ENCODE peak calls at places on chromosomes 2 and 18, in nine cellular contexts. I is lower lobe of right lung, E is GM23338, U is ovary, Z is tibial nerve, V is heart right ventricle, J is uterus, X is adrenal gland, C is GM12878. F is an unnamed sample. For H3K36me3 and H3K4me1, the result is how much of the 10 kb centered on the place peaks cover.

GRCh38 chr2:40511661-40512213 is 59.8 kb upstream of the SLC8A1 start:
- DNase-seq in I (no peak), Z (peak), E (peak), J (peak), C (no peak), U (no peak), X (peak), V (peak), F (no peak)

GRCh38 chr2:157726946-157727345 is 98.3 kb upstream of the ACVR1C start:
- DNase-seq in V (no peak), C (no peak), E (no peak), J (no peak), X (no peak), U (no peak), I (no peak), Z (no peak), F (no peak)

GRCh38 chr2:15734871-15735737 is 143.4 kb downstream of the DDX1 start:
- DNase-seq in V (no peak), Z (no peak), I (no peak), U (no peak), X (peak), C (no peak), E (no peak), J (no peak), F (no peak)

GRCh38 chr2:120859814-120860578 is 124.3 kb downstream of the GLI2 start:
- DNase-seq in U (no peak), Z (no peak), J (no peak), V (no peak), E (no peak), X (no peak), I (peak), C (no peak), F (no peak)

GRCh38 chr2:168190590-168191336 is 56.6 kb downstream of the STK39 start:
- DNase-seq in C (no peak), X (no peak), V (no peak), I (no peak), E (peak), J (no peak), Z (no peak), U (no peak), F (no peak)

GRCh38 chr2:216714412-216714775 is 19.0 kb upstream of the IGFBP5 start:
- DNase-seq in Z (no peak), C (no peak), V (no peak), U (no peak), E (no peak), X (no peak), J (no peak), I (no peak), F (no peak)

GRCh38 chr2:8987413-8987812 is 16.1 kb downstream of the MBOAT2 start:
- DNase-seq in V (no peak), Z (no peak), C (no peak), E (no peak), X (no peak), J (no peak), U (no peak), I (no peak), F (no peak)

GRCh38 chr2:63078852-63079606 is 28.4 kb downstream of the OTX1 start:
- DNase-seq in I (no peak), C (no peak), X (no peak), V (no peak), Z (no peak), E (peak), U (no peak), J (no peak), F (no peak)

GRCh38 chr2:20429528-20429927 is 17.3 kb upstream of the RHOB start:
- DNase-seq in V (no peak), I (peak), C (no peak), U (no peak), E (no peak), X (peak), Z (peak), J (no peak), F (no peak)

GRCh38 chr2:222305510-222306392 is 7.0 kb upstream of the PAX3 start:
- DNase-seq in V (no peak), U (no peak), C (no peak), X (no peak), E (peak), I (no peak), Z (no peak), J (no peak), F (no peak)

GRCh38 chr18:46939337-46939963 is 22.0 kb downstream of the KATNAL2 start:
- DNase-seq in V (no peak), Z (no peak), I (no peak), J (no peak), E (peak), C (no peak), U (no peak), X (no peak), F (no peak)

GRCh38 chr2:3168230-3168891 is 209.3 kb downstream of the EIPR1 start:
- DNase-seq in C (no peak), J (no peak), E (peak), U (no peak), V (no peak), Z (no peak), X (no peak), I (no peak), F (no peak)

GRCh38 chr2:8669157-8669852 is 12.6 kb upstream of the ID2 start:
- DNase-seq in Z (peak), J (no peak), V (no peak), I (no peak), U (no peak), E (no peak), C (no peak), X (peak), F (no peak)

GRCh38 chr2:239942871-239943311 is 82.3 kb downstream of the NDUFA10 start:
- DNase-seq in I (peak), X (no peak), U (no peak), J (no peak), E (no peak), V (no peak), Z (no peak), C (no peak), F (no peak)

GRCh38 chr2:59761966-59762365 is 791.5 kb downstream of the BCL11A start:
- DNase-seq in V (no peak), I (no peak), E (no peak), C (no peak), U (no peak), X (no peak), J (no peak), Z (no peak), F (no peak)

GRCh38 chr2:73582364-73582763 is 59.9 kb downstream of the NAT8 start:
- DNase-seq in V (no peak), I (no peak), U (no peak), X (no peak), Z (no peak), J (no peak), C (no peak), E (no peak), F (no peak)

GRCh38 chr2:43526994-43527393 is 68.8 kb downstream of the THADA start:
- DNase-seq in X (no peak), I (no peak), E (no peak), C (no peak), U (no peak), Z (no peak), J (no peak), V (no peak), F (no peak)

GRCh38 chr2:229084467-229084866 is 186.6 kb downstream of the PID1 start:
- DNase-seq in X (no peak), J (no peak), E (no peak), C (no peak), U (no peak), Z (no peak), I (no peak), V (no peak), F (no peak)

GRCh38 chr2:64177315-64177714 is 33.1 kb upstream of the PELI1 start:
- DNase-seq in V (no peak), U (no peak), C (no peak), X (no peak), I (no peak), E (no peak), J (no peak), Z (peak), F (no peak)

GRCh38 chr2:230793573-230794359 is 71.0 kb upstream of the ITM2C start:
- DNase-seq in I (peak), X (peak), Z (peak), J (peak), E (no peak), V (peak), U (peak), C (no peak), F (peak)

GRCh38 chr2:205276071-205276777 is 406.1 kb upstream of the NRP2 start:
- DNase-seq in U (no peak), X (no peak), E (peak), I (no peak), J (no peak), Z (no peak), V (no peak), C (no peak), F (no peak)

GRCh38 chr18:51107594-51108305 is 77.7 kb downstream of the SMAD4 start:
- DNase-seq in I (no peak), C (no peak), X (no peak), E (no peak), J (no peak), Z (no peak), V (no peak), U (no peak), F (no peak)

GRCh38 chr2:44713170-44713569 is 228.3 kb upstream of the SIX3 start:
- DNase-seq in J (no peak), Z (no peak), X (no peak), I (no peak), U (no peak), C (peak), V (no peak), E (no peak), F (no peak)

GRCh38 chr2:200618590-200619021 is 32.8 kb downstream of the AOX1 start:
- DNase-seq in Z (no peak), U (no peak), I (no peak), E (no peak), X (no peak), J (no peak), V (no peak), C (no peak), F (no peak)

GRCh38 chr18:55221577-55221976 is 262.3 kb upstream of the CCDC68 start:
- DNase-seq in E (peak), C (no peak), X (no peak), V (no peak), J (no peak), Z (no peak), I (no peak), U (no peak), F (no peak)

GRCh38 chr2:70472256-70472905 is 81.2 kb downstream of the TGFA start:
- DNase-seq in U (no peak), Z (no peak), E (no peak), X (no peak), C (no peak), I (peak), V (no peak), J (no peak), F (no peak)

GRCh38 chr2:54107903-54108615 is 7.4 kb upstream of the ACYP2 start:
- DNase-seq in C (no peak), X (no peak), Z (no peak), J (no peak), I (no peak), E (no peak), V (no peak), U (no peak), F (no peak)

GRCh38 chr18:7520200-7520780 is 46.8 kb upstream of the PTPRM start:
- DNase-seq in I (no peak), J (no peak), E (no peak), X (no peak), V (no peak), C (no peak), U (no peak), Z (no peak), F (no peak)

GRCh38 chr2:165618806-165619205 is 149.3 kb downstream of the CSRNP3 start:
- DNase-seq in U (no peak), X (no peak), J (no peak), V (no peak), Z (no peak), E (no peak), C (no peak), I (no peak), F (no peak)

GRCh38 chr2:81495556-81495955 is 1191.0 kb upstream of the LRRTM1 start:
- DNase-seq in U (no peak), C (no peak), V (no peak), X (no peak), E (no peak), I (no peak), Z (no peak), J (no peak), F (no peak)

GRCh38 chr2:159410276-159410675 is 123.8 kb upstream of the WDSUB1 start:
- DNase-seq in C (no peak), E (no peak), V (no peak), U (no peak), I (no peak), J (no peak), X (no peak), Z (no peak), F (no peak)

GRCh38 chr2:118148809-118149208 is 60.5 kb downstream of the INSIG2 start:
- DNase-seq in I (no peak), V (no peak), J (no peak), Z (no peak), E (no peak), X (no peak), U (no peak), C (no peak), F (no peak)

GRCh38 chr18:79377187-79377891 is 18.4 kb upstream of the NFATC1 start:
- DNase-seq in C (no peak), X (no peak), J (no peak), V (no peak), E (no peak), U (no peak), Z (no peak), I (no peak), F (no peak)

GRCh38 chr18:34583895-34584294 is 126.2 kb upstream of the DTNA start:
- DNase-seq in Z (no peak), X (no peak), E (peak), U (no peak), C (no peak), I (no peak), V (no peak), J (no peak), F (no peak)

GRCh38 chr2:26735096-26735495 is 29.0 kb upstream of the SLC35F6 start:
- DNase-seq in V (peak), C (no peak), X (peak), I (no peak), Z (no peak), E (no peak), J (no peak), U (no peak), F (no peak)

GRCh38 chr2:86028763-86029381 is 76.8 kb downstream of the POLR1A start:
- DNase-seq in C (no peak), J (peak), U (no peak), Z (peak), X (peak), I (no peak), E (no peak), V (peak), F (no peak)

DNA sequence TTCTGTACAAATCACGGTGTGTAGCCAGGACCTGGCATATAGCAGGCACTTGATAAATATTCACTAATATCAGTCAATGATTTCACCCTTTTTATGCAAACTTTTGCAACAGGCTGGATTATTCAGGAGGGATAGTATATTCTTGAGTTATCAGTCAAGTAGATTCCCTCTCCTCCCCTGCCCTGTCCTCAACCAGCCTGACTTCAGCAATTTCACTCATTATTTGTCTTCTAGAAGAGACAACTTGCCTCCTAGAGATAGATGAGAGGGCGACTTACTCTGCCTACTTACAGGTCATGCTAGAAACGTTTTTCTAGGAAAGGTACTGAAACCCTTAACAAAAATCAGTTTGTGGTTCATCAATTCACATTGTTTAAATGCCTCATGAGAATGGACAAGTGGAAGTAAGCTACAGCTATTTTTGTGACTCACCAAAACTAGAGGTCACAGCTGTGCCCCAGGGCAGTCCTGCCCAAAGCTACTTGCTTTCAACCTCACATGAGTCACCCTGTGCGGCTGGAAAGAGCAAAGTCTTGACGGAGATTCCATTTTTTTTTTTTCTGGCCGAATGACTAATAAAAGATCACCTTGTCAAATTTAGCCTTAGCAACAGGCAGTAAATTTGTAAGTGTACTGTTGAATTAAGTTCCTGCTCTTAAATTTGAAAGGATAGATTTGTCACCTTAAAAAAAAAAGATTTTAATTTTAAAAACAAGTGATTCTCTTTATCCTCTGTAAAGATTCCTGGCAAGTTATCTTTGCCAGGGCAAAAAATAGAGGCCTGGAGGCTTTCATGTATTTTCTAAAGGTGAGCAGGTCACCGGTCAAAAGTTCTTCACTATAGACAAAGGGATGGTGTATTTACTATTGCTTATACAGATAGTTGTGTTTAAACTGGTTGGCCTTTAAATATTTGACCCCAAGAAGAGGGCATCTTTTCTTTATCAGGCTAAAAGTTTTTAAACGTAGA is 109.0 kb upstream of the SLC35G4 start:
- DNase-seq in U (no peak), C (peak), E (no peak), X (peak), V (no peak), J (no peak), Z (no peak), I (no peak), F (no peak)
- TF ChIP-seq CTCF in U (no peak), C (no peak), E (no peak), X (no peak), V (no peak), J (no peak), Z (no peak), I (no peak), F (no peak)

DNA sequence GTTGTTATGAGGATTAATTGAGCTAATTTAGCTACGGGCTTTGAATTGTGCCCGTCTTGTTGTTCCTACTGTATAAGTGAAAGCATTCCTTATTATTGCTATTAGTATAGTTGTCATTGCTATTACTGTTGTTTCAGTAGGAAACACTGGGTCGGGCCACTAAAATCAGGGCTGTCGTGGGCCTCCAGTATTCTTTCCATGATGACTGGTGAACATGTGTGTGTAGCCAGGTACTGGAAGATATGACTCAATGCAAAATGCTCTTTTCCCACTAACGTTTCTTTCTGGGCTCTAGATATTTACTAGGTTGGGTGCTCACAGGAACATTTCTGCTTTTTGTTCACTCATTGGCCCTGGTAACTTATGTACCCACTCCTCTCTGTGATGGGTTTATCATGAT is 4.9 kb downstream of the TTL start:
- DNase-seq in U (no peak), J (no peak), E (no peak), Z (no peak), C (no peak), V (no peak), X (no peak), I (no peak), F (no peak)
- H3K36me3 ChIP-seq in U (under half), J (under half), E (under half), Z (under half), C (under half), V (under half), X (under half), I (under half), F (under half)

DNA sequence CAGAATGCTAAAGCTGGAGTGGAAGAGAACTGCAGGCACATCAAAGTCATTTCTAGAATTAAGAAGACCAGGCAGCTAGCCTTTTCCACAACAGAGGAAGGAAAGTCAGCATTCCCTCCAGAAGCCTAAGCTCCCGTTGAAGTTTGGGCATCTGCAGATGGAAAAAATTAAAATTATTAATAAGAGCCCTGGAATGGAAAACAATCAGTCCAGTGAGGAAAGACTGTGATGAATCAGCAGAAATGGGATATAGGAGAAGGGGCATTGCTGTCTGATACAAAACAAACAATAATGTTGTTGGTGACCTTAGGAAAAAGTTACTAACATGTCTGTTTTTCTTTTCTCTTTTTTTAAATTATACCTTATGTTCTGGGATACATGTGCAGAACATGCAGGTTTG is 450.7 kb upstream of the SLC14A2 start:
- DNase-seq in J (no peak), Z (no peak), E (no peak), C (no peak), I (no peak), U (no peak), X (no peak), V (no peak), F (no peak)
- H3K4me1 ChIP-seq in J (under half), Z (under half), E (under half), C (under half), I (under half), U (under half), X (under half), V (under half), F (under half)

DNA sequence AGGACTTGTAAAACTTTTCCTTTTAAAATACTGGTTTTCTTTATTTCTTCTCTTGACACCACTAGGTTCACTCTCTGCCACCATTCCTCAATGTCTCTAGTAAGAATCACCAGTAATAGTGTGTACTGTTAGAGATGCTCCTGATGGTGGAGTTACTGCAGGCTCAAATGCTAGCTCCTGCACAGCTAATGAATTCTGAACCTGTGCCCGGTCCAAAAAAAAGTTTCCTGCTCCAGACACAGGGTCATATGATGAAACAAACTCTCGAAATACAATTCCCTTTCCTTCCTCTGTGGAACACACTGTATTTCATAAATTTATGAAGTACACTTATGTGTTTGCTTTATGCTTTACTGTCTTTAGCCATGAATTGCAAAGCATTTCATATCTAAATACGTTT is 19.2 kb downstream of the PMS1 start:
- DNase-seq in J (no peak), E (no peak), C (no peak), Z (no peak), V (no peak), I (no peak), X (no peak), U (no peak), F (no peak)
- TF ChIP-seq CTCF in J (no peak), E (no peak), C (no peak), Z (no peak), V (no peak), I (no peak), X (no peak), U (no peak), F (no peak)